ENCODE peak calls at places on chromosomes 4 and X, in seven cellular contexts. S, I, W, F, Q, E and T are unnamed samples.

GRCh38 chr4:60368986-60369385 is 831.1 kb upstream of the ADGRL3 start:
- DNase-seq in S (no peak), I (no peak), W (no peak), F (no peak), Q (no peak), E (no peak), T (no peak)

GRCh38 chr4:41142946-41143720 is 71.2 kb downstream of the APBB2 start:
- DNase-seq in S (no peak), I (no peak), W (no peak), F (no peak), Q (no peak), E (peak; percentile 90), T (no peak)

GRCh38 chrX:42422961-42423360 is 355.0 kb downstream of the PPP1R2C start:
- DNase-seq in S (no peak), I (no peak), W (no peak), F (no peak), Q (no peak), E (no peak), T (no peak)

GRCh38 chrX:40245411-40246140 is 147.8 kb upstream of the BCOR start:
- DNase-seq in S (no peak), I (no peak), W (no peak), F (no peak), Q (no peak), E (no peak), T (no peak)

GRCh38 chrX:22666441-22666840 is 333.3 kb upstream of the DDX53 start:
- DNase-seq in S (peak; percentile 21), I (no peak), W (peak; percentile 71), F (no peak), Q (peak; percentile 15), E (no peak), T (no peak)

GRCh38 chr4:17276821-17277220 is 235.1 kb downstream of the QDPR start:
- DNase-seq in S (no peak), I (no peak), W (no peak), F (no peak), Q (no peak), E (no peak), T (no peak)

GRCh38 chr4:16967722-16968121 is 69.3 kb upstream of the LDB2 start:
- DNase-seq in S (no peak), I (no peak), W (no peak), F (no peak), Q (no peak), E (peak; percentile 31), T (no peak)

GRCh38 chrX:11137543-11138139 is 26.5 kb downstream of the HCCS start:
- DNase-seq in S (no peak), I (no peak), W (no peak), F (no peak), Q (no peak), E (peak; percentile 33), T (no peak)

GRCh38 chr4:100386270-100386669 is 131.6 kb downstream of the EMCN start:
- DNase-seq in S (no peak), I (no peak), W (no peak), F (no peak), Q (no peak), E (no peak), T (no peak)

GRCh38 chr4:86497980-86498379 is 96.1 kb upstream of the PTPN13 start:
- DNase-seq in S (no peak), I (no peak), W (no peak), F (no peak), Q (no peak), E (no peak), T (no peak)

GRCh38 chr4:173860079-173860478 is 330.1 kb upstream of the HAND2 start:
- DNase-seq in S (no peak), I (no peak), W (no peak), F (no peak), Q (no peak), E (no peak), T (no peak)

GRCh38 chr4:99587803-99588202 is 13.2 kb downstream of the MTTP start:
- DNase-seq in S (no peak), I (no peak), W (no peak), F (no peak), Q (no peak), E (no peak), T (no peak)

GRCh38 chrX:124860736-124861135 is 458.9 kb upstream of the TEX13C start:
- DNase-seq in S (no peak), I (no peak), W (no peak), F (no peak), Q (no peak), E (no peak), T (no peak)

GRCh38 chr4:116342143-116342542 is 743.2 kb downstream of the TRAM1L1 start:
- DNase-seq in S (no peak), I (no peak), W (no peak), F (no peak), Q (no peak), E (no peak), T (no peak)

GRCh38 chr4:102625232-102625930 is 124.2 kb downstream of the NFKB1 start:
- DNase-seq in S (no peak), I (peak; percentile 48), W (peak; percentile 64), F (no peak), Q (no peak), E (no peak), T (no peak)

GRCh38 chr4:149296503-149296902 is 519.1 kb downstream of the IQCM start:
- DNase-seq in S (no peak), I (no peak), W (no peak), F (no peak), Q (no peak), E (no peak), T (no peak)

GRCh38 chr4:57926311-57926710 is 816.1 kb upstream of the IGFBP7 start:
- DNase-seq in S (no peak), I (no peak), W (no peak), F (no peak), Q (no peak), E (no peak), T (no peak)